ENCODE peak calls at places on chromosome 21, in ten cellular contexts. G, T, N, M, Y, J, E, R, S and Z are unnamed samples.

GRCh38 chr21:42093991-42094417 is 22.9 kb downstream of the UMODL1 start:
- DNase-seq in E (peak), R (no peak), N (peak), M (no peak), Y (peak), T (no peak), J (no peak), S (no peak), G (peak), Z (no peak)

GRCh38 chr21:17802568-17802967 is 16.6 kb downstream of the C21orf91 start:
- DNase-seq in E (peak), M (no peak), J (no peak), Y (no peak), G (peak), R (no peak), T (no peak), S (no peak), N (peak), Z (no peak)

GRCh38 chr21:35113064-35113463 is 64.0 kb upstream of the RUNX1 start:
- DNase-seq in M (no peak), S (no peak), E (peak), G (no peak), N (peak), Y (no peak), T (no peak), R (no peak), J (no peak), Z (no peak)

GRCh38 chr21:18832950-18833349 is 429.4 kb upstream of the TMPRSS15 start:
- DNase-seq in R (no peak), M (no peak), E (peak), G (peak), Y (no peak), S (no peak), T (no peak), N (peak), J (no peak), Z (no peak)

GRCh38 chr21:18114735-18115134 is 129.9 kb upstream of the CHODL start:
- DNase-seq in T (no peak), S (no peak), J (no peak), N (no peak), E (no peak), R (no peak), G (no peak), M (no peak), Y (no peak), Z (no peak)

GRCh38 chr21:21481238-21481637 is 483.0 kb downstream of the NCAM2 start:
- DNase-seq in J (no peak), S (no peak), Y (no peak), R (no peak), M (no peak), T (no peak), E (no peak), G (no peak), N (no peak), Z (no peak)

GRCh38 chr21:46060596-46061061 is 37.3 kb upstream of the COL6A2 start:
- DNase-seq in J (no peak), Y (peak), S (peak), N (peak), T (no peak), E (peak), R (peak), G (peak), M (peak), Z (peak)

GRCh38 chr21:40667964-40668363 is 179.0 kb downstream of the DSCAM start:
- DNase-seq in Y (no peak), M (no peak), R (no peak), S (no peak), E (no peak), T (no peak), G (no peak), J (no peak), N (peak), Z (no peak)

GRCh38 chr21:28952686-28953085 is 40.0 kb downstream of the LTN1 start:
- DNase-seq in J (no peak), E (peak), M (no peak), Y (no peak), R (no peak), S (no peak), T (no peak), G (no peak), N (peak), Z (no peak)

GRCh38 chr21:42601656-42602055 is 51.8 kb upstream of the PDE9A start:
- DNase-seq in M (no peak), Y (no peak), N (no peak), G (no peak), S (no peak), J (no peak), E (no peak), R (no peak), T (no peak), Z (no peak)

GRCh38 chr21:16476056-16476850 is 746.5 kb downstream of the USP25 start:
- DNase-seq in M (no peak), E (peak), N (no peak), G (peak), Y (no peak), S (no peak), R (no peak), J (no peak), T (no peak), Z (no peak)

GRCh38 chr21:27423073-27423472 is 456.2 kb upstream of the ADAMTS5 start:
- DNase-seq in R (peak), M (no peak), G (peak), Y (peak), J (no peak), T (peak), N (peak), S (peak), E (peak), Z (peak)

GRCh38 chr21:29182674-29183073 is 52.2 kb downstream of the MAP3K7CL start:
- DNase-seq in M (no peak), J (no peak), T (no peak), Y (no peak), E (peak), G (no peak), S (no peak), R (no peak), N (no peak), Z (no peak)

DNA sequence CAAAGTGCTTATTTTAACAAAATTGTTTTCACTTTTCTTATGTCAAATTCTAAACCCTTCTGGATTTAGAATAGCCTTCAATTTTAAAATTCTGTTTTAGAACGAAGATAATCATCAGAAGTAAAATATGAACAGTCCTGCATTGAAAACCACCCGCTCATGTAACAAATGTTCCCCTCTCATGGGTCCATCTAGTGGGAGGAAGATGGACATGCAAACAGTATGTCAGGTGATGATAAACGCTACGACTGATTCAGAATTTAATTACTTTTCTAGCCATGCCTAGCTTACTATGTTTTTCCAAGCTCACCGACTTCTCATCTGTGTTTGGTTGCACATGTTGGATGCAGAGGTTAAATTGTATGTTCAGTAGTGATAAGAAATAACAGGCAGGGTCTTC is 23.5 kb downstream of the SOD1 start:
- DNase-seq in E (no peak), M (no peak), T (no peak), N (no peak), R (no peak), S (no peak), Y (no peak), J (no peak), G (no peak), Z (no peak)
- TF ChIP-seq CTCF in E (peak), M (no peak), T (no peak), N (no peak), R (no peak), S (no peak), Y (no peak), J (peak), G (no peak), Z (no peak)

GRCh38 chr21:39581414-39581813 is 31.3 kb upstream of the B3GALT5 start:
- DNase-seq in N (no peak), J (no peak), G (no peak), E (no peak), Y (no peak), R (no peak), S (no peak), T (peak), M (no peak), Z (no peak)
- TF ChIP-seq CTCF in N (no peak), J (no peak), G (no peak), E (no peak), Y (no peak), R (no peak), S (no peak), T (no peak), M (no peak), Z (no peak)

GRCh38 chr21:33478182-33478581 is 1.6 kb downstream of the TMEM50B start:
- DNase-seq in R (no peak), S (no peak), Y (no peak), E (no peak), T (no peak), M (no peak), G (no peak), N (no peak), J (no peak), Z (no peak)

GRCh38 chr21:33481314-33481943 is 1.7 kb upstream of the TMEM50B start:
- DNase-seq in J (no peak), S (no peak), E (no peak), Y (no peak), M (no peak), G (no peak), N (no peak), R (no peak), T (no peak), Z (no peak)

GRCh38 chr21:33478858-33479678 is 706 bp downstream of the TMEM50B start:
- DNase-seq in T (peak), R (no peak), E (no peak), J (peak), Y (no peak), S (peak), N (peak), G (peak), M (peak), Z (peak)

GRCh38 chr21:33480481-33481103 is 818 bp upstream of the TMEM50B start:
- DNase-seq in Y (no peak), S (no peak), G (no peak), N (no peak), R (no peak), E (no peak), M (no peak), J (no peak), T (no peak), Z (no peak)

GRCh38 chr21:33479679-33480480 is at the start of gene TMEM50B:
- DNase-seq in Y (peak), N (peak), S (peak), J (peak), R (peak), G (peak), M (peak), E (peak), T (peak), Z (peak)
- TF ChIP-seq CTCF in Y (peak), N (peak), S (peak), J (peak), R (peak), G (peak), M (no peak), E (peak), T (no peak), Z (peak)

DNA sequence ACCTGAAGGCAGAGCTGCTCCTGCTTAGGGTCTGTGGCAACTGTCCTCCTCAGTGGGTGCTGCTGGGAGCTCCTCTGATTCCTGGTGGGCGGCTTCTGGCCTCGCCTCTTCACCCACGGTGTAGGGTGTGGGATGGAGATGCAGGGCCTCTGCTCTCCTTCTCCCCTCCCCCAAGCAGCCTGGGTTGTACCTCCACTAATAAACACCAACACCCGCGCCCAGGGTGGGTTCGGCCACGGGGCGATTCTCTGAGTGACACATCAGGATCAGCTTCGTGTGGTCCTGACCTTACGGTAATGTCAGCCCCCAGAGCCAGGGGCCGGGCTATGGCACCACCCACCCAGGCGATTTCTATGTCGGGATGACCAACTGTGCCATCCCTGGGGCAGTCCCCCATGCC is 23.7 kb downstream of the KRTAP10-1 start:
- DNase-seq in T (no peak), N (no peak), Y (no peak), R (no peak), M (no peak), G (no peak), S (no peak), J (no peak), E (no peak), Z (no peak)
- TF ChIP-seq CTCF in T (no peak), N (no peak), Y (no peak), R (no peak), M (no peak), G (no peak), S (no peak), J (no peak), E (no peak), Z (no peak)

GRCh38 chr21:30408782-30409494 is 13.1 kb downstream of the KRTAP13-1 start:
- DNase-seq in E (peak), Y (no peak), G (peak), R (no peak), N (peak), S (peak), J (peak), T (peak), M (no peak), Z (peak)
- TF ChIP-seq CTCF in E (peak), Y (peak), G (peak), R (peak), N (peak), S (peak), J (peak), T (no peak), M (no peak), Z (no peak)

GRCh38 chr21:25507522-25507921 is 99.8 kb downstream of the MRPL39 start:
- DNase-seq in J (no peak), T (no peak), E (no peak), Y (no peak), S (no peak), G (no peak), M (no peak), N (no peak), R (no peak), Z (no peak)
- TF ChIP-seq CTCF in J (no peak), T (no peak), E (peak), Y (no peak), S (no peak), G (no peak), M (no peak), N (no peak), R (no peak), Z (no peak)

GRCh38 chr21:25297117-25297516 is 310.2 kb downstream of the MRPL39 start:
- DNase-seq in T (no peak), M (no peak), G (no peak), R (no peak), Y (no peak), N (no peak), J (no peak), E (no peak), S (no peak), Z (no peak)
- TF ChIP-seq CTCF in T (no peak), M (no peak), G (no peak), R (no peak), Y (no peak), N (no peak), J (no peak), E (no peak), S (no peak), Z (no peak)

DNA sequence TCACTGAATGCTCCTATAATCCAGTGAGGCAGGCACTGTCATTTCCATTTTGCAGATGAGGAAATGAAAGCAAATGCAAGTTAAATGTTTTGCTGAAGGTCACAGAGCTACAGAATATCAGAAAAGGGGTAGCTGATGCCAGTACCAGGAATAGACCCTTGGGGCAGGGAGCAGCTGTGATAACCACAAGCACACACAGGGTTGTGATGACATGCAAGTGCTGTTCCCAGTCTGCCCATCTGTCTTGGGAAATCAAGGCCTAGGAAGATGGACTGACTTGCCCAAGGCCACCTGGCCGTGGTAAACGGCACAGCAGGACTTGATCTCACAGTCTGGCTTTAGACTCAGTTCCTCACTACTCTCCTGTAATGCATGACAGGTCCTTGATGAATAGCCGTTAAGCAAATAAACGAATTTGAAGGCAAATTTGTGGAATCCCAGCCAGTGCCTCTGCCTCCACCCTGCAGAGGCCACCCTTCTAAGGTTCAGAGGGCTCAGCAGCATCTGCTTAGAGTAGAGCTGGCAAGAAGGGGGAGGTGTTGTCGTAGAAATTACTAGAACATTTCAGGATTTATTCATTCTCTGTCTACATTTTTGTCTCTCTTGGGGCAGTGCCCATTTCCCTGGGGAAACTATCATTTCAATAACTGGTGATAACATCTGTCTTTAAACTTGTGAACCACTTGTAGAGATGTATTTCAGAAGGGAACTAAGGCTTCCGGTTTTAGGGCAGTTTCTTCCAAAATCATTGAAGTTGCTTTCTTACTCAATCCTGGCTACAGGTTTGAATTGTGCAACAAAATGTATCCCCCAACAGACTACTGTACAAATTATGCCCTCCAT is 53.2 kb upstream of the MRPS6 start:
- DNase-seq in M (no peak), G (no peak), R (no peak), T (no peak), Y (no peak), E (no peak), J (peak), S (no peak), N (no peak), Z (no peak)
- TF ChIP-seq CTCF in M (no peak), G (no peak), R (no peak), T (no peak), Y (no peak), E (no peak), J (peak), S (no peak), N (no peak), Z (no peak)

GRCh38 chr21:36728371-36729111 is 29.6 kb downstream of the SIM2 start:
- DNase-seq in M (no peak), S (no peak), R (no peak), N (no peak), E (no peak), J (no peak), T (no peak), G (no peak), Y (no peak), Z (peak)

GRCh38 chr21:36725793-36726386 is 27.0 kb downstream of the SIM2 start:
- DNase-seq in J (no peak), T (no peak), G (no peak), E (no peak), Y (no peak), R (no peak), N (no peak), M (no peak), S (peak), Z (peak)

GRCh38 chr21:36729301-36729970 is 30.5 kb downstream of the SIM2 start:
- DNase-seq in T (no peak), Y (no peak), J (no peak), N (no peak), E (no peak), S (no peak), M (no peak), G (no peak), R (no peak), Z (peak)

GRCh38 chr21:36730291-36731281 is 31.7 kb downstream of the SIM2 start:
- DNase-seq in G (no peak), E (no peak), S (no peak), J (no peak), N (no peak), T (no peak), R (no peak), Y (no peak), M (no peak), Z (peak)

GRCh38 chr21:36727886-36728285 is 29.0 kb downstream of the SIM2 start:
- DNase-seq in S (no peak), E (no peak), Y (no peak), R (no peak), N (no peak), T (no peak), G (no peak), M (no peak), J (no peak), Z (peak)
- TF ChIP-seq CTCF in S (no peak), E (peak), Y (no peak), R (no peak), N (no peak), T (no peak), G (no peak), M (no peak), J (no peak), Z (no peak)